ENCODE peak calls at places on chromosome 13, in eight cellular contexts. W, Z, P, K, N, G, I and J are unnamed samples. For H3K4me1, the result is how much of the 10 kb centered on the place peaks cover.

GRCh38 chr13:37001921-37002250 is 1.3 kb downstream of the EXOSC8 start:
- DNase-seq in W (no peak), Z (no peak), I (no peak), N (no peak), K (no peak), G (no peak), P (no peak), J (no peak)

GRCh38 chr13:99812611-99813010 is 159.0 kb downstream of the ZIC5 start:
- DNase-seq in G (peak), I (no peak), K (no peak), N (no peak), Z (peak), W (no peak), P (no peak), J (no peak)

GRCh38 chr13:43127827-43128226 is 104.4 kb downstream of the DNAJC15 start:
- DNase-seq in W (no peak), I (no peak), Z (no peak), G (no peak), P (no peak), K (no peak), N (no peak), J (no peak)

GRCh38 chr13:20525601-20526544 is at the start of gene CRYL1:
- DNase-seq in P (peak), K (peak), G (peak), Z (peak), W (peak), I (peak), N (peak), J (peak)

GRCh38 chr13:34153428-34154180 is 335.7 kb downstream of the RFC3 start:
- DNase-seq in N (no peak), G (no peak), I (no peak), P (no peak), Z (no peak), W (no peak), K (no peak), J (no peak)

GRCh38 chr13:108193806-108194205 is 21.5 kb downstream of the LIG4 start:
- DNase-seq in G (no peak), K (no peak), W (no peak), I (no peak), Z (no peak), P (no peak), N (no peak), J (no peak)

GRCh38 chr13:28268800-28269223 is 130.5 kb downstream of the PAN3 start:
- DNase-seq in P (no peak), I (no peak), Z (no peak), W (no peak), K (no peak), N (no peak), G (no peak), J (no peak)

GRCh38 chr13:113027095-113027494 is 58.1 kb downstream of the MCF2L start:
- DNase-seq in Z (no peak), I (no peak), K (no peak), P (no peak), W (no peak), G (no peak), N (no peak), J (no peak)

GRCh38 chr13:78599911-78600310 is 3.4 kb downstream of the POU4F1 start:
- DNase-seq in K (no peak), N (no peak), Z (no peak), I (no peak), P (no peak), G (no peak), W (no peak), J (no peak)

GRCh38 chr13:107441279-107441678 is 774.1 kb downstream of the LIG4 start:
- DNase-seq in Z (no peak), G (peak), P (no peak), N (no peak), W (no peak), K (no peak), I (no peak), J (no peak)

GRCh38 chr13:20405691-20406090 is 120.0 kb downstream of the CRYL1 start:
- DNase-seq in P (peak), K (no peak), W (no peak), G (no peak), I (no peak), N (peak), Z (no peak), J (no peak)

GRCh38 chr13:40485611-40486517 is 180.6 kb downstream of the FOXO1 start:
- DNase-seq in P (no peak), K (no peak), W (no peak), N (peak), G (no peak), Z (no peak), I (no peak), J (peak)

GRCh38 chr13:97905517-97905916 is 48.0 kb upstream of the IPO5 start:
- DNase-seq in N (no peak), K (no peak), I (no peak), G (peak), Z (no peak), W (no peak), P (no peak), J (no peak)

GRCh38 chr13:113729329-113730019 is 29.6 kb upstream of the TMEM255B start:
- DNase-seq in Z (no peak), K (peak), N (no peak), I (peak), G (peak), W (peak), P (no peak), J (no peak)

GRCh38 chr13:40439928-40440327 is 226.5 kb downstream of the FOXO1 start:
- DNase-seq in P (no peak), G (no peak), Z (peak), W (no peak), K (no peak), N (no peak), I (peak), J (no peak)

GRCh38 chr13:72025836-72026235 is 158.8 kb upstream of the DACH1 start:
- DNase-seq in G (no peak), I (no peak), Z (no peak), W (no peak), K (no peak), N (no peak), P (no peak), J (no peak)

GRCh38 chr13:29901714-29902631 is 51.6 kb upstream of the UBL3 start:
- DNase-seq in G (peak), I (peak), K (no peak), N (no peak), Z (no peak), P (no peak), W (no peak), J (no peak)

GRCh38 chr13:73822671-73823592 is 311.3 kb downstream of the KLF12 start:
- DNase-seq in P (no peak), I (peak), G (no peak), Z (no peak), K (no peak), N (no peak), W (no peak), J (no peak)

GRCh38 chr13:29704648-29705047 is 109.2 kb upstream of the SLC7A1 start:
- DNase-seq in Z (no peak), N (no peak), I (no peak), K (no peak), P (peak), G (peak), W (no peak), J (no peak)

GRCh38 chr13:42011601-42012401 is 36.6 kb upstream of the DGKH start:
- DNase-seq in N (peak), P (peak), I (no peak), Z (no peak), W (no peak), K (no peak), G (no peak), J (no peak)

GRCh38 chr13:42014119-42014518 is 34.3 kb upstream of the DGKH start:
- DNase-seq in K (no peak), N (no peak), P (no peak), Z (no peak), W (no peak), G (no peak), I (no peak), J (no peak)

GRCh38 chr13:42007844-42008243 is 40.6 kb upstream of the DGKH start:
- DNase-seq in I (no peak), G (peak), Z (no peak), W (no peak), N (no peak), K (no peak), P (no peak), J (no peak)

GRCh38 chr13:42009057-42009456 is 39.4 kb upstream of the DGKH start:
- DNase-seq in Z (no peak), P (no peak), W (no peak), K (no peak), N (no peak), G (no peak), I (no peak), J (no peak)
- H3K4me3 ChIP-seq in Z (no peak), P (no peak), W (no peak), K (no peak), N (no peak), G (no peak), I (no peak), J (no peak)

GRCh38 chr13:44351505-44351854 is 22.1 kb upstream of the SERP2 start:
- DNase-seq in K (no peak), N (no peak), W (no peak), G (no peak), I (no peak), P (no peak), Z (no peak), J (no peak)

GRCh38 chr13:44352202-44352601 is 21.4 kb upstream of the SERP2 start:
- DNase-seq in G (no peak), K (no peak), Z (no peak), I (no peak), P (no peak), W (no peak), N (no peak), J (no peak)

GRCh38 chr13:44347905-44348304 is 25.7 kb upstream of the SERP2 start:
- DNase-seq in I (peak), N (no peak), G (peak), Z (no peak), K (no peak), W (no peak), P (no peak), J (no peak)

GRCh38 chr13:44352671-44353070 is 21.0 kb upstream of the SERP2 start:
- DNase-seq in I (no peak), K (no peak), Z (no peak), G (peak), N (no peak), P (no peak), W (no peak), J (no peak)

DNA sequence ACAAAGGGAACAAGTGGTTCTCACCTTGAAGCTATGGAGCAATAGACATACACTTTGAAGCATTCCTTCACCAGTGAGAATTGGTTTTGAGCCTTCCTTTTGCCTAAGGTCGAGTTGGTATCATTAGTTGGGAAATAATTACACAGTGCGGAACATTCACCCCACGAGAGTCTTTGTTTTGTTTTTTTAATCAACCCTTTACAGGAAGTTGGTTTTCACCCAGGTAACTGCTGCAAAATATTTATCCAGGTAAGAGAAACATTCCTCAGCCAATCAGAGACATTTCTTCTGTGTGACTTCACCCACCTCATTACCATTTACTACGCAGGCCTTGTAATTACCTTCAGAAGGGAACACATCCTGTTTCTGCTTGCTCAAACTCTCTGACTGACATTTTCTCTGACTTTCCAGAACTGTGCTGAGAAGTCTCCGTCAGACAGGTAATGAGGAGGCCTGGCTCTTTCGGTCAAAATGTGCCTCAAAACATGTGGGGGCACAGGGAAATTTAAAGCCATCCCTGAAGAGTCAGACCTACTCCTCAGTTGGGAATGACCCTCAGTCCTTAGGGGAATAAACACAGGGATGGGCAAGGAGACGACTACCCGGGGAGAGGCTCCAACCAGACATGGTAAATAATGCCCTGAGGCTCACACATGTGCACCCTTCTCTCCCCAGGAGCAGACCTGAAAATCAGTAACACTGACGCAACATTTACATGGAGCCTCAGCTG is 22.7 kb upstream of the SERP2 start:
- DNase-seq in Z (no peak), K (no peak), G (no peak), N (no peak), P (peak), I (no peak), W (no peak), J (no peak)
- H3K4me1 ChIP-seq in Z (under half), K (under half), G (under half), N (under half), P (under half), I (under half), W (under half), J (under half)

GRCh38 chr13:64534302-64534701 is 2695.8 kb downstream of the PCDH9 start:
- DNase-seq in N (no peak), P (no peak), W (no peak), I (no peak), Z (no peak), K (no peak), G (no peak), J (peak)
- H3K4me3 ChIP-seq in N (no peak), P (no peak), W (no peak), I (no peak), Z (no peak), K (no peak), G (no peak), J (no peak)

GRCh38 chr13:26951581-26952177 is 191.1 kb upstream of the GPR12 start:
- DNase-seq in W (peak), I (peak), N (no peak), P (no peak), Z (peak), G (no peak), K (no peak), J (no peak)

GRCh38 chr13:26953273-26953672 is 192.7 kb upstream of the GPR12 start:
- DNase-seq in P (no peak), G (no peak), I (no peak), W (no peak), Z (no peak), N (no peak), K (no peak), J (no peak)

GRCh38 chr13:26950546-26950945 is 190.0 kb upstream of the GPR12 start:
- DNase-seq in K (no peak), N (no peak), G (no peak), I (no peak), Z (no peak), W (peak), P (no peak), J (no peak)

GRCh38 chr13:26950968-26951367 is 190.4 kb upstream of the GPR12 start:
- DNase-seq in G (no peak), N (no peak), I (no peak), Z (no peak), P (no peak), W (no peak), K (no peak), J (no peak)

DNA sequence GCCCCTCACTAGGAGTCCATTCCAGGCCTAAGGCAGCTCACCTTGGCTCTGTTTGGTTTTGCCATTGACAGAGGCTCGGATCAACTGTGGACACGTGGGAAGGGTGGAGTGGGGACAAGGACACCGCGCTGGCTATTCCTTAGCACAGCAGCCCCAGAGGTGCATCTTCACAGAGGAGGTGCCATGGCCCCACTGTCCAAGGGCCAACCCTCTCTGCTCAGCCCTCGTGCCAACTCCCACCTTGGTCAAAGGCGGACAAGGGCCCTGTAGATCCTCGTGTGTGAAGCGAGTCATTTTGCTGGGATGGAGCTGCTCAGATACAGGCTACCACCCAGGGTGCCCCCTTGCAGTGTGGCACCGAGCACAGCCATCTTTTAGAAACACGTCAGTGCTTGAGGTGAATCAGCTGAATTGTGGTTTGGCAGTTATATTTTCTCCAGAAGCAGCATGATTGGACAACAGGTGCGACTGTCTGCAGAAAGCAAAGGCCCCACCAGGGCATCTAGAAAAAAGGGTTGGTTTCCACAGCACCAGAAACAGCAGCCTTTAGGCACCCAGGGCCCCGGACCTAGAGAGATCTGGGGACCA is 192.1 kb upstream of the GPR12 start:
- DNase-seq in W (no peak), Z (no peak), G (no peak), N (no peak), K (no peak), P (no peak), I (no peak), J (no peak)
- H3K4me1 ChIP-seq in W (half or more), Z (half or more), G (under half), N (under half), K (under half), P (under half), I (under half), J (under half)

GRCh38 chr13:50085063-50085462 is 69.8 kb downstream of the KCNRG start:
- DNase-seq in I (no peak), W (no peak), N (peak), G (peak), K (no peak), Z (no peak), P (no peak), J (no peak)
- H3K4me3 ChIP-seq in I (no peak), W (no peak), N (peak), G (peak), K (no peak), Z (no peak), P (no peak), J (peak)